ENCODE peak calls at places on chromosomes 6 and 20, in ten cellular contexts. V is transverse colon, S is sigmoid colon, E is A549, F is K562, Z is H1, N is tibial nerve, R is SK-N-SH, Y is upper lobe of left lung, G is HepG2. W is an unnamed sample.

GRCh38 chr20:64040231-64041039 is 4.5 kb downstream of the C20orf204 start:
- DNase-seq in V (no peak), S (no peak), E (no peak), F (no peak), Z (no peak), N (no peak), R (no peak), Y (peak; percentile 38), G (no peak), W (no peak)

GRCh38 chr20:19775353-19776201 is 17.5 kb downstream of the RIN2 start:
- DNase-seq in V (peak; percentile 61), S (no peak), E (no peak), F (no peak), Z (no peak), N (no peak), R (no peak), Y (no peak), G (no peak), W (no peak)

GRCh38 chr20:58697867-58698703 is 5.5 kb downstream of the NPEPL1 start:
- DNase-seq in V (peak; percentile 2), S (peak; percentile 60), E (no peak), F (no peak), Z (no peak), N (no peak), R (no peak), Y (no peak), G (no peak), W (peak; percentile 19)

GRCh38 chr20:40651121-40651520 is 37.9 kb downstream of the MAFB start:
- DNase-seq in V (no peak), S (no peak), E (no peak), F (no peak), Z (no peak), N (no peak), R (no peak), Y (no peak), G (no peak), W (no peak)

GRCh38 chr6:131400054-131400781 is 172.8 kb upstream of the ARG1 start:
- DNase-seq in V (no peak), S (no peak), E (peak; percentile 63), F (peak; percentile 10), Z (no peak), N (no peak), R (no peak), Y (no peak), G (peak; percentile 21), W (no peak)

GRCh38 chr6:158226655-158227512 is 58.7 kb downstream of the GTF2H5 start:
- DNase-seq in V (peak; percentile 41), S (no peak), E (no peak), F (no peak), Z (no peak), N (no peak), R (no peak), Y (peak; percentile 71), G (peak; percentile 37), W (no peak)

GRCh38 chr20:36098364-36098763 is 56.2 kb upstream of the EPB41L1 start:
- DNase-seq in V (peak; percentile 67), S (no peak), E (no peak), F (no peak), Z (no peak), N (peak; percentile 55), R (no peak), Y (no peak), G (no peak), W (no peak)

GRCh38 chr6:127518212-127518709 is 874 bp downstream of the MTCL3 start:
- DNase-seq in V (no peak), S (no peak), E (peak; percentile 40), F (no peak), Z (no peak), N (no peak), R (peak; percentile 39), Y (no peak), G (no peak), W (no peak)

GRCh38 chr6:6003334-6004146 is 3.2 kb downstream of the NRN1 start:
- DNase-seq in V (no peak), S (no peak), E (no peak), F (no peak), Z (peak; percentile 85), N (no peak), R (peak; percentile 72), Y (peak; percentile 86), G (no peak), W (no peak)

GRCh38 chr6:112372213-112372806 is 25.2 kb downstream of the RFPL4B start:
- DNase-seq in V (no peak), S (no peak), E (peak; percentile 9), F (no peak), Z (no peak), N (no peak), R (peak; percentile 36), Y (no peak), G (no peak), W (no peak)

GRCh38 chr6:169269180-169270076 is 15.8 kb upstream of the THBS2 start:
- DNase-seq in V (peak; percentile 23), S (peak; percentile 93), E (no peak), F (no peak), Z (no peak), N (peak; percentile 63), R (no peak), Y (no peak), G (no peak), W (peak; percentile 61)

GRCh38 chr20:52422574-52423463 is 231.2 kb upstream of the ZFP64 start:
- DNase-seq in V (no peak), S (no peak), E (no peak), F (no peak), Z (no peak), N (no peak), R (no peak), Y (no peak), G (no peak), W (no peak)

GRCh38 chr6:109791301-109791700 is 100.2 kb downstream of the FIG4 start:
- DNase-seq in V (no peak), S (no peak), E (no peak), F (no peak), Z (peak; percentile 55), N (no peak), R (no peak), Y (peak; percentile 80), G (no peak), W (no peak)

GRCh38 chr6:34674268-34674639 is 22.3 kb downstream of the ILRUN start:
- DNase-seq in V (no peak), S (no peak), E (no peak), F (no peak), Z (no peak), N (no peak), R (no peak), Y (no peak), G (peak; percentile 91), W (no peak)
- TF ChIP-seq CTCF in V (no peak), S (no peak), E (no peak), F (no peak), Z (no peak), N (no peak), R (no peak), Y (no peak), G (no peak), W (no peak)

GRCh38 chr20:18304618-18305017 is 16.3 kb downstream of the ZNF133 start:
- DNase-seq in V (no peak), S (no peak), E (no peak), F (peak; percentile 44), Z (no peak), N (no peak), R (peak; percentile 8), Y (no peak), G (no peak), W (no peak)
- TF ChIP-seq EP300 in V (no peak), S (no peak), E (no peak), F (no peak), Z (no peak), N (no peak), R (no peak), Y (no peak), G (no peak), W (no peak)

GRCh38 chr6:106194949-106195919 is 109.1 kb downstream of the PRDM1 start:
- DNase-seq in V (no peak), S (no peak), E (no peak), F (no peak), Z (no peak), N (no peak), R (no peak), Y (no peak), G (no peak), W (no peak)
- H3K4me1 ChIP-seq in V (peaks cover 8% of the 10 kb centered on the region), S (peaks cover 19% of the 10 kb centered on the region), E (peaks cover 12% of the 10 kb centered on the region), F (no peaks in the 10 kb centered on the region), Z (peaks cover 2% of the 10 kb centered on the region), N (no peaks in the 10 kb centered on the region), R (peaks cover 13% of the 10 kb centered on the region), Y (no peaks in the 10 kb centered on the region), G (no peaks in the 10 kb centered on the region), W (no peaks in the 10 kb centered on the region)

GRCh38 chr6:32085759-32086458 is 23.2 kb downstream of the TNXB start:
- DNase-seq in V (no peak), S (no peak), E (no peak), F (peak; percentile 75), Z (no peak), N (no peak), R (peak; percentile 63), Y (no peak), G (no peak), W (no peak)

GRCh38 chr6:32088487-32089049 is 20.6 kb downstream of the TNXB start:
- DNase-seq in V (no peak), S (no peak), E (no peak), F (no peak), Z (no peak), N (no peak), R (no peak), Y (no peak), G (no peak), W (no peak)

GRCh38 chr6:32089082-32089828 is 19.9 kb downstream of the TNXB start:
- DNase-seq in V (no peak), S (peak; percentile 57), E (no peak), F (no peak), Z (no peak), N (no peak), R (no peak), Y (no peak), G (peak; percentile 23), W (no peak)

GRCh38 chr6:32086661-32087573 is 22.2 kb downstream of the TNXB start:
- DNase-seq in V (no peak), S (no peak), E (no peak), F (no peak), Z (peak; percentile 63), N (no peak), R (no peak), Y (peak; percentile 86), G (peak; percentile 27), W (no peak)

DNA sequence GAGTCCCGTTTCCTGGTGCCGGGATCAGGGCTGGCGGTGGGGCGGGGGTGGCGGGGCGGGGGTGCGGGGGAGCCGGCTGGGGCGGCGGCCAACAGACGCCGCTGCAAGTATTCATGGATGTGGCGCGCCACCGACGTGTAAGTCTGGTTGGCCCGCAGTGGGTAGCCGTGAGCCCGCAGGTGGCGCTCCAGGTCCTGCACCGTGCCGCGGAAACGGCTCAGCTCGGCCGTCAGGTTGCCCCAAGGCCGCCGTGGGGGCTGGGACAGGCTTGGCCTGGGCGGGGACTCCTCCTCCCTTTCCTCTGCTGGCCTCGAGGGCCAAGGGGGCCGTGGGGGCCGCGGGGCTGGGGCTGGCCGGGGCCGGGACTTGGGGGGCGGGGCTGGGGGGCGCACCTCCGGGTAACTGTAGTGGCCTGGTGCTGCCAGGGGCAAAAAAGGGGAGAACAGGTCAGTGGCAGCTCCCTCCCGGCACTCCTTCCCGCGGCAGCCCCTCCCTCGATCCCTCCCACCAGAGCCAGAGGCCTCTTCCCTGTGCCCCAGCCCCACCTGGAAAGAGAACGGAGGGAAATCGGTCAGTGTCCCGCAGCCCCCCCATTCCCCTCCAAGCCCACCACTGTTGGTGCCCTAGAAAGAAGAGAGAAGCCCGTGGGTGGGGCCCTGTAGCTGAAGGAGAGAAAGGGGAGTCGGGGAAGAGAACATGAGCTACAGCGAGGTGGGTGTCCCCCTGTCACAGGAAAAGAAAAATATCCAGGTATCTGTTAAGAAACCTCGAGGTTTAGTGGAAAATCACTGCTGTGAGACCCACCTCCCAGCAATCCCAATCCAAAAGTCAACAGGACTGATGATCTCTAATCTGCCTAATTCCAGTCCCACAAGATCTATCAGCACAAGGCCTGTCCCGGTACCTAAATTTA is 21.3 kb downstream of the TNXB start:
- DNase-seq in V (peak; percentile 89), S (peak; percentile 94), E (peak; percentile 88), F (peak; percentile 93), Z (peak; percentile 92), N (peak; percentile 70), R (peak; percentile 81), Y (peak; percentile 94), G (peak; percentile 82), W (peak; percentile 97)
- TF ChIP-seq CTCF in V (peak; percentile 44), S (peak; percentile 43), E (peak; percentile 45), F (peak; percentile 91), Z (peak; percentile 68), N (peak; percentile 30), R (peak; percentile 43), Y (peak; percentile 51), G (peak; percentile 93), W (peak; percentile 75)